ENCODE peak calls at places on chromosomes 7 and 10, in four cellular contexts. One of them, this sample, is unnamed.

GRCh38 chr7:45196374-45196773 is 38.8 kb downstream of the RAMP3 start:
- DNase-seq in KG1: no peak
- DNase-seq in suprapubic skin: peak; percentile 61
- DNase-seq in ACHN: no peak
- DNase-seq in this sample: no peak

GRCh38 chr7:149355390-149356048 is 93.5 kb downstream of the ZNF783 start:
- DNase-seq in suprapubic skin: no peak
- DNase-seq in ACHN: no peak
- DNase-seq in KG1: no peak
- DNase-seq in this sample: peak; percentile 3

GRCh38 chr7:139566075-139566474 is 42.6 kb downstream of the CLEC2L start:
- DNase-seq in suprapubic skin: peak; percentile 65
- DNase-seq in ACHN: no peak
- DNase-seq in KG1: no peak
- DNase-seq in this sample: no peak

GRCh38 chr7:1950623-1951523 is 280.8 kb downstream of the ELFN1 start:
- DNase-seq in ACHN: no peak
- DNase-seq in suprapubic skin: no peak
- DNase-seq in KG1: no peak
- DNase-seq in this sample: peak; percentile 31

GRCh38 chr10:101032637-101033201 is 1.7 kb downstream of the SFXN3 start:
- DNase-seq in suprapubic skin: no peak
- DNase-seq in ACHN: peak; percentile 93
- DNase-seq in KG1: peak; percentile 53
- DNase-seq in this sample: peak; percentile 74

GRCh38 chr10:127262606-127263005 is 66.2 kb upstream of the INSYN2A start:
- DNase-seq in suprapubic skin: no peak
- DNase-seq in KG1: no peak
- DNase-seq in ACHN: no peak
- DNase-seq in this sample: no peak

GRCh38 chr10:68156373-68157185 is 47.3 kb downstream of the MYPN start:
- DNase-seq in ACHN: peak; percentile 71
- DNase-seq in suprapubic skin: no peak
- DNase-seq in KG1: peak; percentile 3
- DNase-seq in this sample: peak; percentile 79

GRCh38 chr7:24462984-24463383 is 110.3 kb upstream of the PALS2 start:
- DNase-seq in KG1: no peak
- DNase-seq in suprapubic skin: no peak
- DNase-seq in ACHN: no peak
- DNase-seq in this sample: no peak

GRCh38 chr10:29443745-29444523 is 155.1 kb downstream of the LYZL1 start:
- DNase-seq in suprapubic skin: no peak
- DNase-seq in KG1: no peak
- DNase-seq in ACHN: no peak
- DNase-seq in this sample: peak; percentile 65

GRCh38 chr7:28409716-28410627 is 2.3 kb upstream of the CREB5 start:
- DNase-seq in suprapubic skin: no peak
- DNase-seq in KG1: no peak
- DNase-seq in ACHN: peak; percentile 63
- DNase-seq in this sample: peak; percentile 46

GRCh38 chr10:15230257-15230656 is 61.8 kb upstream of the NMT2 start:
- DNase-seq in suprapubic skin: no peak
- DNase-seq in KG1: no peak
- DNase-seq in ACHN: no peak
- DNase-seq in this sample: no peak

GRCh38 chr10:123858039-123858740 is 33.4 kb downstream of the CPXM2 start:
- DNase-seq in KG1: no peak
- DNase-seq in ACHN: no peak
- DNase-seq in suprapubic skin: no peak
- DNase-seq in this sample: peak; percentile 2

GRCh38 chr7:140121321-140121720 is 55.5 kb downstream of the KDM7A start:
- DNase-seq in KG1: no peak
- DNase-seq in ACHN: no peak
- DNase-seq in suprapubic skin: no peak
- DNase-seq in this sample: no peak

GRCh38 chr7:73521636-73522080 is 435 bp downstream of the BAZ1B start:
- DNase-seq in suprapubic skin: no peak
- DNase-seq in KG1: no peak
- DNase-seq in ACHN: peak; percentile 74
- DNase-seq in this sample: no peak

GRCh38 chr7:1483079-1483478 is 21.1 kb downstream of the INTS1 start:
- DNase-seq in KG1: no peak
- DNase-seq in suprapubic skin: no peak
- DNase-seq in ACHN: no peak
- DNase-seq in this sample: no peak

GRCh38 chr7:123675092-123675473 is 19.4 kb downstream of the LMOD2 start:
- DNase-seq in ACHN: peak; percentile 49
- DNase-seq in KG1: no peak
- DNase-seq in suprapubic skin: no peak
- DNase-seq in this sample: peak; percentile 28

This sample was measured in A673.